ENCODE peak calls at places on chromosomes 7 and 10, in four cellular contexts. One of them, this sample, is unnamed.

GRCh38 chr10:81943583-81943982 is 68.6 kb downstream of the NRG3 start:
- DNase-seq in upper lobe of left lung: no peak
- DNase-seq in uterus: no peak
- DNase-seq in NB4: no peak
- DNase-seq in this sample: no peak

GRCh38 chr7:84113906-84114875 is 80.4 kb downstream of the SEMA3A start:
- DNase-seq in upper lobe of left lung: no peak
- DNase-seq in uterus: no peak
- DNase-seq in NB4: no peak
- DNase-seq in this sample: no peak

GRCh38 chr7:88268858-88269257 is 37.8 kb downstream of the STEAP4 start:
- DNase-seq in upper lobe of left lung: no peak
- DNase-seq in uterus: no peak
- DNase-seq in NB4: peak
- DNase-seq in this sample: no peak

GRCh38 chr7:42993038-42993437 is 60.9 kb downstream of the MRPL32 start:
- DNase-seq in upper lobe of left lung: no peak
- DNase-seq in uterus: no peak
- DNase-seq in NB4: no peak
- DNase-seq in this sample: no peak

GRCh38 chr7:12701433-12701832 is 14.0 kb downstream of the ARL4A start:
- DNase-seq in upper lobe of left lung: no peak
- DNase-seq in uterus: no peak
- DNase-seq in NB4: no peak
- DNase-seq in this sample: no peak

GRCh38 chr10:19930936-19931859 is 115.0 kb downstream of the PLXDC2 start:
- DNase-seq in upper lobe of left lung: no peak
- DNase-seq in uterus: peak
- DNase-seq in NB4: no peak
- DNase-seq in this sample: no peak

GRCh38 chr10:13969792-13970140 is 361.0 kb downstream of the FRMD4A start:
- DNase-seq in upper lobe of left lung: no peak
- DNase-seq in uterus: no peak
- DNase-seq in NB4: no peak
- DNase-seq in this sample: peak

GRCh38 chr10:34080485-34081346 is 734.4 kb downstream of the PARD3 start:
- DNase-seq in upper lobe of left lung: no peak
- DNase-seq in uterus: peak
- DNase-seq in NB4: no peak
- DNase-seq in this sample: no peak

GRCh38 chr10:44965651-44966097 is 6.1 kb downstream of the RASSF4 start:
- DNase-seq in upper lobe of left lung: no peak
- DNase-seq in uterus: no peak
- DNase-seq in NB4: no peak
- DNase-seq in this sample: no peak

GRCh38 chr7:159177270-159178036 is 32.8 kb upstream of the VIPR2 start:
- DNase-seq in upper lobe of left lung: no peak
- DNase-seq in uterus: peak
- DNase-seq in NB4: no peak
- DNase-seq in this sample: no peak

GRCh38 chr10:127889605-127890195 is 3.0 kb downstream of the CLRN3 start:
- DNase-seq in upper lobe of left lung: no peak
- DNase-seq in uterus: no peak
- DNase-seq in NB4: peak
- DNase-seq in this sample: no peak

GRCh38 chr10:92550924-92551323 is 23.0 kb downstream of the IDE start:
- DNase-seq in upper lobe of left lung: no peak
- DNase-seq in uterus: no peak
- DNase-seq in NB4: no peak
- DNase-seq in this sample: no peak

GRCh38 chr10:28432210-28432676 is 100.7 kb upstream of the WAC start:
- DNase-seq in upper lobe of left lung: no peak
- DNase-seq in uterus: peak
- DNase-seq in NB4: peak
- DNase-seq in this sample: peak

GRCh38 chr10:42630537-42631134 is 7.7 kb downstream of the ZNF33B start:
- DNase-seq in upper lobe of left lung: no peak
- DNase-seq in uterus: no peak
- DNase-seq in NB4: no peak
- DNase-seq in this sample: no peak

GRCh38 chr7:115868369-115868768 is 162.2 kb downstream of the TFEC start:
- DNase-seq in upper lobe of left lung: no peak
- DNase-seq in uterus: no peak
- DNase-seq in NB4: no peak
- DNase-seq in this sample: no peak

GRCh38 chr10:22716943-22717342 is 2.6 kb upstream of the PIP4K2A start:
- DNase-seq in upper lobe of left lung: no peak
- DNase-seq in uterus: no peak
- DNase-seq in NB4: no peak
- DNase-seq in this sample: no peak

GRCh38 chr10:69421611-69422308 is 5.0 kb upstream of the TACR2 start:
- DNase-seq in upper lobe of left lung: no peak
- DNase-seq in uterus: peak
- DNase-seq in NB4: peak
- DNase-seq in this sample: no peak

GRCh38 chr7:17233643-17234397 is 64.6 kb upstream of the AHR start:
- DNase-seq in upper lobe of left lung: no peak
- DNase-seq in uterus: no peak
- DNase-seq in NB4: peak
- DNase-seq in this sample: no peak

GRCh38 chr10:127576751-127577161 is 27.6 kb downstream of the NPS start:
- DNase-seq in upper lobe of left lung: no peak
- DNase-seq in uterus: no peak
- DNase-seq in NB4: no peak
- DNase-seq in this sample: no peak

GRCh38 chr7:128391805-128392204 is 18.0 kb downstream of the IMPDH1 start:
- DNase-seq in upper lobe of left lung: peak
- DNase-seq in uterus: no peak
- DNase-seq in NB4: no peak
- DNase-seq in this sample: no peak

GRCh38 chr7:68441610-68442009 is 1156.7 kb upstream of the AUTS2 start:
- DNase-seq in upper lobe of left lung: peak
- DNase-seq in uterus: no peak
- DNase-seq in NB4: no peak
- DNase-seq in this sample: no peak

GRCh38 chr7:47370461-47371042 is 211.4 kb downstream of the TNS3 start:
- DNase-seq in upper lobe of left lung: no peak
- DNase-seq in uterus: no peak
- DNase-seq in NB4: no peak
- DNase-seq in this sample: no peak

GRCh38 chr7:114864278-114864677 is 57.6 kb upstream of the MDFIC start:
- DNase-seq in upper lobe of left lung: no peak
- DNase-seq in uterus: no peak
- DNase-seq in NB4: no peak
- DNase-seq in this sample: no peak

GRCh38 chr10:69446650-69447151 is 4.6 kb upstream of the TSPAN15 start:
- DNase-seq in upper lobe of left lung: no peak
- DNase-seq in uterus: no peak
- DNase-seq in NB4: peak
- DNase-seq in this sample: no peak

GRCh38 chr10:126921974-126922525 is 16.8 kb downstream of the DOCK1 start:
- DNase-seq in upper lobe of left lung: no peak
- DNase-seq in uterus: no peak
- DNase-seq in NB4: no peak
- DNase-seq in this sample: no peak

DNA sequence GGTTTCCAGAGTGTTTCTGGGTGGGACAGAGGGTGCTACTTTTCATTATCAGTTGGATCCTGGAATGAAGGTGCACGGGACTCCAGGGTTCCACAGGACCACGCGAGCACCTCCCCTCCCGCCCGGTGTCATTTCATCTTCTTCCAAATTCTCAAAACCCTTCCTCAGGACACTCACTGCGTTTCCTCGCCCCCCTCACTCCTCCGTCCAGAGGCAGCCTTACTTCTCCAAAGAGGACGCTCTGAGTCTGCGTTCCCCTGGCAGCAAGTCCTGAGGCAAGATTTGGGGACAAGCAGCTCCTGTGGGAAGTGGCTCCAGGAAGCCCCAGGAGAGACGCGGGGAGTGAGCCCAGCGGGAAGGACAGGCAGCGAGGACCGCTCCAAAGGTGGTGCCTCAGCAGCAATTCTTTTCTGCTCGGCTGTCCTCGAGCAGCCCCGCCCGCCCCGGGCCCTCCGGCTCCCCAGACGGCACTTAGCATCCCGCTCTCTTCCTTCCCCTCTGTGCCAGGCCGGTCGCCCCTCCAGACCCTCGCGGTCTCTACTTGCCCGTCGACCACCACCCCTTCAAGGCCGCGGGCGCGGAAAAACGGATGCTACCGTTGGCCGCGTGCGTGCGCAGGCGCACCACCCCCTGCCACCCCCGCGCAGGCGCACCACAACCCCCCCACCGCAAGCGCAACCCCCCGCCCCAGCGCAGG is 586 bp upstream of the LRRC27 start:
- DNase-seq in upper lobe of left lung: no peak
- DNase-seq in uterus: no peak
- DNase-seq in NB4: peak
- DNase-seq in this sample: no peak
- TF ChIP-seq POLR2A in upper lobe of left lung: no peak
- TF ChIP-seq POLR2A in uterus: peak
- TF ChIP-seq POLR2A in NB4: peak
- TF ChIP-seq POLR2A in this sample: peak

GRCh38 chr7:106774768-106775551 is 90.1 kb upstream of the PIK3CG start:
- DNase-seq in upper lobe of left lung: no peak
- DNase-seq in uterus: no peak
- DNase-seq in NB4: peak
- DNase-seq in this sample: no peak
- TF ChIP-seq POLR2A in upper lobe of left lung: no peak
- TF ChIP-seq POLR2A in uterus: no peak
- TF ChIP-seq POLR2A in NB4: no peak
- TF ChIP-seq POLR2A in this sample: no peak

GRCh38 chr10:35334297-35334696 is 2.0 kb upstream of the CCNY start:
- DNase-seq in upper lobe of left lung: no peak
- DNase-seq in uterus: no peak
- DNase-seq in NB4: no peak
- DNase-seq in this sample: no peak

GRCh38 chr10:35336921-35337741 is 822 bp downstream of the CCNY start:
- DNase-seq in upper lobe of left lung: peak
- DNase-seq in uterus: peak
- DNase-seq in NB4: peak
- DNase-seq in this sample: no peak

GRCh38 chr10:35335133-35335532 is 1.2 kb upstream of the CCNY start:
- DNase-seq in upper lobe of left lung: no peak
- DNase-seq in uterus: no peak
- DNase-seq in NB4: no peak
- DNase-seq in this sample: no peak

GRCh38 chr10:35335718-35336083 is 608 bp upstream of the CCNY start:
- DNase-seq in upper lobe of left lung: no peak
- DNase-seq in uterus: no peak
- DNase-seq in NB4: peak
- DNase-seq in this sample: no peak

GRCh38 chr10:35336084-35336831 is at the start of gene CCNY:
- DNase-seq in upper lobe of left lung: peak
- DNase-seq in uterus: peak
- DNase-seq in NB4: peak
- DNase-seq in this sample: peak
- TF ChIP-seq POLR2A in upper lobe of left lung: no peak
- TF ChIP-seq POLR2A in uterus: peak
- TF ChIP-seq POLR2A in NB4: peak
- TF ChIP-seq POLR2A in this sample: peak

GRCh38 chr10:132675031-132675740 is 110.8 kb downstream of the NKX6-2 start:
- DNase-seq in upper lobe of left lung: no peak
- DNase-seq in uterus: no peak
- DNase-seq in NB4: no peak
- DNase-seq in this sample: no peak

GRCh38 chr10:132677096-132677904 is 108.6 kb downstream of the NKX6-2 start:
- DNase-seq in upper lobe of left lung: no peak
- DNase-seq in uterus: peak
- DNase-seq in NB4: no peak
- DNase-seq in this sample: no peak

GRCh38 chr10:132674311-132674710 is 111.6 kb downstream of the NKX6-2 start:
- DNase-seq in upper lobe of left lung: no peak
- DNase-seq in uterus: no peak
- DNase-seq in NB4: no peak
- DNase-seq in this sample: no peak

GRCh38 chr10:132677905-132678298 is 108.0 kb downstream of the NKX6-2 start:
- DNase-seq in upper lobe of left lung: peak
- DNase-seq in uterus: peak
- DNase-seq in NB4: no peak
- DNase-seq in this sample: no peak

DNA sequence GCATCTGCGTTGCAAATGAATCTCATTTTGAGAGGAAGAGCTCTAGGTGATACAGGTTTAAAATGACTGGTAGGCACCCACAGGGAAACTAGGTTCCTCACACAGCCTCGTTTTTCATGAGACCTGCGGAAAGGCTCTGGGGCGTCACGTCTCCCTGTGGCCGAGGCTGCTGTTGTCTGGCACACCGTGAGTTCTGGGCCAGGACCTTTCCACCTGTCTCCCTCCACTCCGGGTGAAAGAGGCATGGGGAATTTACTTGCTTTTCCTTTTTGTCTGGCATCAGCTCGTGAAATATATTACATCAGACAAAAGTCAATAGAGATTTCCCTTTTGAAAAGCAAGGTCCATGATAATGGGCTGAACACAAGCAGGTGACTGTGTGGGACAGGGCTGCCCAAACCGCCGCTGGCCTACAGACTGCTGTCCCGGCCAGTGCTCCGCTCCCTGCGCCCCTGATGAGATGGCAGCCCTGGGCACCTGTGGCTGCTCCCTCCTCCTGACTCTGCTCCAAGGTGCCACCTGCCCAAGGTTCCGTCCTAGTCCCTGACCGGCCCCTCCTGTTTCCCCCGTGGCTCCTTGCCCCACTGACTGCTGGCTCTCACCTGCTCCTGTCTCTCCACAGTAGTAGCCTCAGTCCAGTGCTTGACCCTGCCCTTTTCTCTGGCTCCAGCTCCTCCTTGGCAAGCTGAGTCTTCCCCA is 109.6 kb downstream of the NKX6-2 start:
- DNase-seq in upper lobe of left lung: peak
- DNase-seq in uterus: no peak
- DNase-seq in NB4: no peak
- DNase-seq in this sample: no peak
- TF ChIP-seq POLR2A in upper lobe of left lung: no peak
- TF ChIP-seq POLR2A in uterus: no peak
- TF ChIP-seq POLR2A in NB4: no peak
- TF ChIP-seq POLR2A in this sample: no peak

GRCh38 chr10:116742367-116743265 is at the start of gene HSPA12A:
- DNase-seq in upper lobe of left lung: peak
- DNase-seq in uterus: peak
- DNase-seq in NB4: peak
- DNase-seq in this sample: peak
- TF ChIP-seq POLR2A in upper lobe of left lung: no peak
- TF ChIP-seq POLR2A in uterus: peak
- TF ChIP-seq POLR2A in NB4: no peak
- TF ChIP-seq POLR2A in this sample: no peak

GRCh38 chr10:112952282-112952991 is 2.4 kb downstream of the TCF7L2 start:
- DNase-seq in upper lobe of left lung: peak
- DNase-seq in uterus: no peak
- DNase-seq in NB4: no peak
- DNase-seq in this sample: no peak

GRCh38 chr10:112950714-112951348 is 784 bp downstream of the TCF7L2 start:
- DNase-seq in upper lobe of left lung: peak
- DNase-seq in uterus: peak
- DNase-seq in NB4: peak
- DNase-seq in this sample: no peak

GRCh38 chr10:112949875-112950507 is at the start of gene TCF7L2:
- DNase-seq in upper lobe of left lung: peak
- DNase-seq in uterus: peak
- DNase-seq in NB4: peak
- DNase-seq in this sample: no peak

GRCh38 chr10:112953075-112953501 is 3.0 kb downstream of the TCF7L2 start:
- DNase-seq in upper lobe of left lung: peak
- DNase-seq in uterus: no peak
- DNase-seq in NB4: no peak
- DNase-seq in this sample: no peak

GRCh38 chr10:112951349-112952281 is 1.6 kb downstream of the TCF7L2 start:
- DNase-seq in upper lobe of left lung: peak
- DNase-seq in uterus: peak
- DNase-seq in NB4: peak
- DNase-seq in this sample: no peak
- TF ChIP-seq POLR2A in upper lobe of left lung: no peak
- TF ChIP-seq POLR2A in uterus: no peak
- TF ChIP-seq POLR2A in NB4: no peak
- TF ChIP-seq POLR2A in this sample: no peak

This sample was measured in GM12891.